ENCODE peak calls at places on chromosomes 13 and 19, in six cellular contexts. V, F, J, A, Z and M are unnamed samples.

GRCh38 chr13:26482451-26483197 is 74.9 kb upstream of the WASF3 start:
- DNase-seq in F (peak), A (peak), V (no peak), J (peak), Z (peak), M (peak)

GRCh38 chr13:108070925-108071324 is 144.4 kb downstream of the LIG4 start:
- DNase-seq in F (no peak), A (no peak), Z (no peak), J (no peak), V (no peak), M (no peak)

GRCh38 chr19:17289489-17289888 is 7.8 kb downstream of the ANKLE1 start:
- DNase-seq in J (no peak), Z (peak), V (no peak), F (peak), A (peak), M (peak)

GRCh38 chr19:41225238-41226052 is 6.4 kb downstream of the AXL start:
- DNase-seq in A (peak), J (no peak), V (peak), F (peak), Z (peak), M (peak)

GRCh38 chr19:30174791-30175190 is 197.4 kb upstream of the ZNF536 start:
- DNase-seq in V (peak), J (no peak), A (no peak), Z (no peak), F (no peak), M (no peak)

GRCh38 chr19:30178721-30179402 is 193.3 kb upstream of the ZNF536 start:
- DNase-seq in F (no peak), Z (no peak), V (peak), J (no peak), A (no peak), M (no peak)

GRCh38 chr13:40777166-40777956 is 6.4 kb upstream of the MRPS31 start:
- DNase-seq in Z (no peak), F (peak), V (no peak), J (no peak), A (no peak), M (no peak)

GRCh38 chr19:21439372-21439771 is 42.4 kb downstream of the ZNF493 start:
- DNase-seq in A (no peak), F (peak), J (no peak), Z (no peak), V (no peak), M (no peak)

GRCh38 chr13:79508224-79508961 is 27.4 kb downstream of the NDFIP2 start:
- DNase-seq in J (no peak), A (no peak), Z (no peak), F (peak), V (no peak), M (no peak)

GRCh38 chr19:23404676-23405075 is 9.4 kb upstream of the ZNF91 start:
- DNase-seq in J (no peak), V (no peak), F (no peak), Z (no peak), A (no peak), M (no peak)

GRCh38 chr19:33772102-33772857 is 24.4 kb upstream of the KCTD15 start:
- DNase-seq in A (no peak), V (no peak), J (no peak), Z (no peak), F (no peak), M (no peak)

GRCh38 chr13:91576590-91576989 is 178.2 kb downstream of the GPC5 start:
- DNase-seq in F (no peak), Z (no peak), A (no peak), V (no peak), J (no peak), M (no peak)

GRCh38 chr13:45413826-45414312 is 4.3 kb downstream of the SLC25A30 start:
- DNase-seq in Z (no peak), V (no peak), F (no peak), A (no peak), J (no peak), M (no peak)

GRCh38 chr13:46735425-46735824 is 61.5 kb downstream of the ESD start:
- DNase-seq in J (no peak), V (no peak), Z (no peak), A (no peak), F (no peak), M (no peak)

GRCh38 chr19:6663236-6664187 is 6.4 kb downstream of the TNFSF14 start:
- DNase-seq in V (no peak), F (no peak), Z (no peak), J (no peak), A (no peak), M (no peak)

GRCh38 chr13:111632906-111633305 is 312.5 kb downstream of the TEX29 start:
- DNase-seq in F (no peak), Z (no peak), V (no peak), J (no peak), A (no peak), M (no peak)

GRCh38 chr19:2478324-2478755 is 2.4 kb downstream of the GADD45B start:
- DNase-seq in Z (peak), J (peak), A (no peak), V (no peak), F (peak), M (peak)

GRCh38 chr13:51342706-51343105 is 3.2 kb downstream of the SERPINE3 start:
- DNase-seq in J (no peak), V (no peak), Z (no peak), A (no peak), F (no peak), M (no peak)

GRCh38 chr13:112840472-112841302 is 128.3 kb upstream of the MCF2L start:
- DNase-seq in V (no peak), Z (no peak), J (no peak), F (no peak), A (no peak), M (peak)

GRCh38 chr19:14023404-14024235 is 4.3 kb upstream of the RLN3 start:
- DNase-seq in J (no peak), F (peak), V (no peak), Z (peak), A (peak), M (peak)

GRCh38 chr13:97275265-97275664 is 53.1 kb downstream of the MBNL2 start:
- DNase-seq in Z (no peak), V (no peak), F (no peak), J (no peak), A (no peak), M (no peak)

GRCh38 chr13:85148009-85148408 is 651.2 kb downstream of the SLITRK6 start:
- DNase-seq in A (no peak), V (no peak), F (no peak), J (no peak), Z (no peak), M (no peak)

GRCh38 chr13:48571121-48571901 is 38.4 kb upstream of the RCBTB2 start:
- DNase-seq in A (no peak), V (no peak), F (no peak), J (no peak), Z (no peak), M (no peak)

GRCh38 chr19:51181913-51182419 is 39.9 kb downstream of the SIGLEC7 start:
- DNase-seq in Z (no peak), V (peak), F (no peak), J (no peak), A (no peak), M (no peak)

GRCh38 chr19:15249912-15250634 is 17.8 kb upstream of the EPHX3 start:
- DNase-seq in J (no peak), F (peak), Z (peak), V (no peak), A (peak), M (no peak)

GRCh38 chr19:51150627-51151026 is 8.5 kb downstream of the SIGLEC7 start:
- DNase-seq in V (peak), A (no peak), Z (no peak), J (no peak), F (no peak), M (no peak)

GRCh38 chr13:111449041-111449440 is 128.6 kb downstream of the TEX29 start:
- DNase-seq in Z (no peak), A (no peak), F (no peak), J (no peak), V (no peak), M (no peak)

GRCh38 chr19:850979-851335 is 1.1 kb upstream of the ELANE start:
- DNase-seq in V (no peak), J (no peak), Z (no peak), F (no peak), A (no peak), M (no peak)

GRCh38 chr19:48551437-48552302 is at the start of gene SULT2B1:
- DNase-seq in Z (no peak), F (no peak), V (no peak), J (no peak), A (no peak), M (peak)

GRCh38 chr19:4186087-4186993 is 3.9 kb downstream of the ANKRD24 start:
- DNase-seq in J (no peak), V (no peak), Z (peak), F (peak), A (peak), M (peak)

GRCh38 chr13:77383097-77383496 is 56.2 kb upstream of the MYCBP2 start:
- DNase-seq in F (no peak), J (no peak), V (no peak), A (no peak), Z (no peak), M (no peak)

GRCh38 chr13:50685491-50685890 is 158.0 kb downstream of the DLEU7 start:
- DNase-seq in J (no peak), F (peak), Z (peak), V (no peak), A (no peak), M (no peak)

GRCh38 chr13:44160549-44161278 is 212.9 kb upstream of the SERP2 start:
- DNase-seq in J (no peak), Z (no peak), A (no peak), V (no peak), F (no peak), M (no peak)

GRCh38 chr13:97911311-97912138 is 42.0 kb upstream of the IPO5 start:
- DNase-seq in J (no peak), F (no peak), Z (no peak), V (no peak), A (peak), M (no peak)

GRCh38 chr13:44283598-44283997 is 90.0 kb upstream of the SERP2 start:
- DNase-seq in J (no peak), Z (no peak), A (no peak), F (no peak), V (no peak), M (no peak)

GRCh38 chr19:35585844-35586243 is at the start of gene PMIS2:
- DNase-seq in J (no peak), V (no peak), F (no peak), A (no peak), Z (no peak), M (no peak)

GRCh38 chr19:35806597-35806996 is 6.0 kb downstream of the PRODH2 start:
- DNase-seq in V (no peak), F (no peak), J (no peak), A (no peak), Z (no peak), M (no peak)

GRCh38 chr13:26186995-26187394 is 35.1 kb downstream of the RNF6 start:
- DNase-seq in J (no peak), V (no peak), A (no peak), Z (peak), F (no peak), M (peak)

GRCh38 chr13:74306496-74306895 is 172.3 kb upstream of the KLF12 start:
- DNase-seq in Z (no peak), V (no peak), J (no peak), A (no peak), F (no peak), M (no peak)

GRCh38 chr19:10888421-10888866 is 17.1 kb downstream of the CARM1 start:
- DNase-seq in V (no peak), A (no peak), F (no peak), J (no peak), Z (no peak), M (no peak)

GRCh38 chr13:24172071-24172470 is 11.6 kb downstream of the SPATA13 start:
- DNase-seq in V (no peak), Z (no peak), J (no peak), A (no peak), F (no peak), M (no peak)
- TF ChIP-seq POLR2A in V (no peak), Z (no peak), J (no peak), A (no peak), F (no peak), M (no peak)

GRCh38 chr13:114128624-114129522 is 3.5 kb downstream of the RASA3 start:
- DNase-seq in F (peak), J (peak), Z (peak), V (no peak), A (peak), M (peak)
- TF ChIP-seq POLR2A in F (no peak), J (peak), Z (peak), V (no peak), A (no peak), M (no peak)

GRCh38 chr19:56120371-56121179 is 520 bp downstream of the ZNF787 start:
- DNase-seq in V (no peak), A (peak), Z (peak), F (peak), J (peak), M (peak)
- TF ChIP-seq POLR2A in V (no peak), A (peak), Z (peak), F (peak), J (no peak), M (peak)

DNA sequence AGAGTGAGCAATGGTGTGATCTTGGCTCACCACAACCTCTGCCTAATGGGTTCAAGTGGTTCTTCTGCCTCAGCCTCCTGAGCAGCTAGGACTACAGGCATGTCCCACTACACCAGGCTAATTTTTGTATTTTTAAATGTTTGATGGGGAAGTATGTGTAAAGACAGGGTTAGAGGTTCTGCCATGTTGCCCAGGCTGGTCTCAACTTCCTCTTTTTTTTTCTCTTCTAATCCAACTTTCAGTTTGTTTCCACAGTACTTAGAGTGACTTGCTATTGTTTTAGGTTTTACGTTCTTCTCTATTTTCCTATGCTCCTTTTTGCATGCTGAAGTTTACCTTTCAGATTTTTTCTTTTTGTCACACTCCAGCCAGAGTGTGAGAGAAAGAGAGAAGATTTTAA is 1433.0 kb downstream of the UQCRFS1 start:
- DNase-seq in Z (no peak), V (no peak), F (no peak), A (no peak), J (no peak), M (no peak)
- TF ChIP-seq POLR2A in Z (no peak), V (no peak), F (no peak), A (no peak), J (no peak), M (no peak)

DNA sequence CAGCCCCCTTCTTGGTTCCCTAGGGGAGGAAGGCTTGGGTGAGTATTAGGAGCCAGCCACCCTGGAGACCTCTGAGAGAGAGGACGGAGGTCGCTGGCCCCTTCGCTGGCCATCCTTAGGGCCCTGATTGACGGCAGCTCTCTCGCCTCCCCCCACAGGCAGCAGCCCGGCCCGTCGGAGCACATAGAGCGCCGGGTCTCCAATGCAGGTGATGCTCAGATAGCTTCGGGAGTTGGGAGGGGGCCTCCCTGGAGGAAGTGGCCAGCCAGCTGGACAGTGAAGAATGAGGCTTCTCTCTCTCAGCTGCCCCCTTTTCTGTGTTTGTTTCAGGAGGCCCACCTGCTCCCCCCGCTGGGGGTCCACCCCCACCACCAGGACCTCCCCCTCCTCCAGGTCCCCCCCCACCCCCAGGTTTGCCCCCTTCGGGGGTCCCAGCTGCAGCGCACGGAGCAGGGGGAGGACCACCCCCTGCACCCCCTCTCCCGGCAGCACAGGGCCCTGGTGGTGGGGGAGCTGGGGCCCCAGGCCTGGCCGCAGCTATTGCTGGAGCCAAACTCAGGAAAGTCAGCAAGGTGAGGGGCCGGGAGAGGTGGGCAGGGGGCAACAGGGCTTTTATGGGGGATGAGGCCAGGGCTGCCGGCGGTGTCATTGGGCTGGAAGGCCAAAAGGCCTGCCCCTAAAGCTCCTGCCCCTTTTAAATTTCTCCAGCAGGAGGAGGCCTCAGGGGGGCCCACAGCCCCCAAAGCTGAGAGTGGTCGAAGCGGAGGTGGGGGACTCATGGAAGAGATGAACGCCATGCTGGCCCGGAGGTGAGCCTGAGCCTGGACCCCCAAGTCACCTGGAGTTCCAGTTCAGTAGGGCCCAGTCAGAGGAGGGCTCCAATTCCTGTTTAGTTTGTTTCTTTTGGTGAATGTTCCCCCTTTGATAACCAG is 15.0 kb downstream of the VASP start:
- DNase-seq in A (no peak), J (no peak), Z (no peak), F (no peak), V (no peak), M (no peak)
- TF ChIP-seq POLR2A in A (no peak), J (no peak), Z (no peak), F (no peak), V (no peak), M (no peak)

DNA sequence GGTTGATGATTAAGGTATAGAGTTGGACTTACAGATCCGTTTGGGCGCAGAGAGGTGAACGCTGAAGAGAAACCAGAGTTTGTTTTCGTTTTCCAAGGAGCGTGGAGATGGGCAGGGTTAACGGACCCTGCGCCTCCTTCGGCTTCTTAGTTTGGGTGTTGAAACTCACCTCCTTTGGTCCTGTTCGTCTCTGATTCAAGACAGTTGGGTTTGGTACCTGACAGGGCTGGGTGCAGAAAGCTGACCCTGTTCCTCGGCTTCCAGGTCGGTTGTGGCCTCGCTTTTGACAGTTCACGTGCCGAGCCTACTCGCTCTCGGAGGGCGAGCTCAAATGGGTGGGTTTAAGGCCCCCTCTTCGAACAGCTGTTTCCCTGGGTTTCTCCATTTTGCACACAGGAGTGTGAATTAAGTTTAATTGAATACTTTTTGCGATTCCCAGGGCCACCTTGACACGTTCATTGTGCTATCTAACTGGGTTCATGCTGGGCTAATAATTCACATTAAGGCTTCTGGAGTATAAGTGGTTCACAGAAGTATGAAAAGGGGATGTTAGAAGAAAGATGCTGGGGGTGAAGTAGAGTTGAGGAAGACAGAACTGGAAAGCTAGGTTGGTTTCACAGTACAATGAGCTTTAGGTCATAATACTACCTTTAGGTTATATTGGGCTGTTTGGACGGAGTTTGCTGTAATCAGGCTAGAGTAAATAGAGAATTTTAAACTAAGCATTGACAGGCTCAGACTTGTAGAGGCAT is 642 bp downstream of the USPL1 start:
- DNase-seq in Z (peak), J (no peak), A (no peak), V (no peak), F (peak), M (peak)
- TF ChIP-seq POLR2A in Z (no peak), J (no peak), A (no peak), V (no peak), F (no peak), M (no peak)